ENCODE peak calls at places on chromosomes 13 and 19, in four cellular contexts. V is GM23248, H is hepatocyte, X is IMR-90. G is an unnamed sample. For H3K4me1 and H4K20me1, the result is how much of the 10 kb centered on the place peaks cover.

GRCh38 chr19:48630289-48631036 is 6.7 kb downstream of the DBP start:
- DNase-seq in V (peak), H (peak), X (no peak), G (no peak)

GRCh38 chr19:44725251-44725650 is 23.3 kb upstream of the BCL3 start:
- DNase-seq in V (no peak), H (peak), X (no peak), G (no peak)

GRCh38 chr19:13906525-13906904 is 514 bp downstream of the CC2D1A start:
- DNase-seq in V (peak), H (peak), X (no peak), G (peak)

GRCh38 chr19:31270897-31271568 is 78.2 kb downstream of the TSHZ3 start:
- DNase-seq in V (peak), H (no peak), X (peak), G (no peak)

GRCh38 chr13:111917086-111917485 is 149.9 kb upstream of the SOX1 start:
- DNase-seq in V (no peak), H (no peak), X (no peak), G (no peak)

GRCh38 chr19:41939861-41940442 is 11.7 kb upstream of the ERFL start:
- DNase-seq in V (peak), H (peak), X (no peak), G (no peak)

GRCh38 chr13:73304442-73304841 is 245.6 kb downstream of the KLF5 start:
- DNase-seq in V (no peak), H (no peak), X (no peak), G (no peak)

GRCh38 chr13:44096906-44097305 is 217.2 kb downstream of the LACC1 start:
- DNase-seq in V (no peak), H (no peak), X (no peak), G (no peak)

GRCh38 chr13:44692173-44692713 is 116.1 kb upstream of the TSC22D1 start:
- DNase-seq in V (no peak), H (no peak), X (peak), G (peak)

GRCh38 chr19:41998246-41999020 is 4.4 kb upstream of the ATP1A3 start:
- DNase-seq in V (peak), H (peak), X (peak), G (no peak)

GRCh38 chr13:110233181-110233641 is 73.7 kb downstream of the COL4A1 start:
- DNase-seq in V (peak), H (no peak), X (peak), G (no peak)

GRCh38 chr13:55517312-55517711 is 1623.4 kb upstream of the PRR20A start:
- DNase-seq in V (no peak), H (no peak), X (no peak), G (no peak)

GRCh38 chr19:3565177-3565576 is 7.6 kb upstream of the HMG20B start:
- DNase-seq in V (no peak), H (peak), X (peak), G (no peak)

GRCh38 chr13:43026262-43026661 is 2.9 kb downstream of the DNAJC15 start:
- DNase-seq in V (no peak), H (no peak), X (no peak), G (no peak)

GRCh38 chr13:35283856-35284255 is 192.6 kb downstream of the MAB21L1 start:
- DNase-seq in V (peak), H (peak), X (no peak), G (peak)

GRCh38 chr19:38120471-38121030 is 103.5 kb downstream of the DPF1 start:
- DNase-seq in V (no peak), H (no peak), X (no peak), G (no peak)
- H3K4me1 ChIP-seq in V (under half), H (under half), X (under half), G (under half)

GRCh38 chr19:10968527-10969081 is 7.8 kb downstream of the SMARCA4 start:
- DNase-seq in V (no peak), H (no peak), X (no peak), G (no peak)
- H4K20me1 ChIP-seq in V (under half), H (half or more), X (half or more), G (under half)

DNA sequence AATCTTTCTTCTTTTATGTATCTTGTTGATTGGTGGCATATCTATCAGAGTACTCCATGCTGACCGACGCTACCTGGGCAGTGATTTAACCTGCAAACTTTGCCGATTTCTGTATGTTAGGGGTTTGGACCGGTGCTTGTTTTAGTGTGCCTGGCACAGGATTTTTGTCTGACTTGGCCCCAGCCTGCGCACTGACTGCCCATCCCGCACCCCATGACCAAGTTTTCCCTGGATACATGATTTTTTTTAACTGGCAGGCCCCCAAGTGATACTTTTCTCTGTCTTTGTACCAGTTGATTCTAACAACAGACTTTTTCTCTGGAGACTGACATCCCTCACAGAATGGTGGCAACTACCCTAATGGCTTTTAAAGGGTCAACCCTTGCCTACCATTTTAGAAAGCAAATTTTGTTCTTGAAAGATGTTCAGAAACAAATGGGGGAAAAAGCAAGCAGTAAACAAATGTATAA is 69.0 kb upstream of the C1QTNF9B start:
- DNase-seq in V (no peak), H (no peak), X (no peak), G (no peak)
- H3K4me3 ChIP-seq in V (no peak), H (no peak), X (no peak), G (no peak)

DNA sequence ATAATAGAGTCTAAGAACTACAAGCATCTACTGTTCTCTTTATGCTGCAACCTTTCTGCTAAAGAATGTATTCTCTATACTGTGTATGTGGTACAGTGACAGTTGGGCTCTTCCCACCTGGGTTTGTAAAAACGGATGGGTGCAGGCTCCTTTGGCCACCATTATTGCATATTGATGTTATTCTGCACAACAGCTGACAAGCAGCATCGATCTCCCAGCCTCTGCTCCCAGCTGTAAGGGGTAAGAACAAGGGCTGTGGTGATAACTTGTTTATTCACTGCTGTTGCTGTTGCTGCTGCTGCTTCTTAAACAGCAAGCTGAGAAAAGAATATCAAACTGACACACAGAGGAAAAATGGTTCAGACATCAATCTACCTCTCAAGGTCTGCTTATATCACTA is 56.2 kb downstream of the KCNRG start:
- DNase-seq in V (no peak), H (no peak), X (no peak), G (no peak)
- H3K4me1 ChIP-seq in V (half or more), H (under half), X (under half), G (under half)

GRCh38 chr19:15280915-15281683 is 48.9 kb upstream of the EPHX3 start:
- DNase-seq in V (peak), H (peak), X (peak), G (peak)

GRCh38 chr19:15284091-15284490 is 48.2 kb downstream of the BRD4 start:
- DNase-seq in V (no peak), H (no peak), X (no peak), G (no peak)

GRCh38 chr19:15280048-15280725 is 47.9 kb upstream of the EPHX3 start:
- DNase-seq in V (peak), H (no peak), X (peak), G (no peak)

GRCh38 chr19:15283141-15283885 is 49.0 kb downstream of the BRD4 start:
- DNase-seq in V (peak), H (no peak), X (peak), G (peak)

DNA sequence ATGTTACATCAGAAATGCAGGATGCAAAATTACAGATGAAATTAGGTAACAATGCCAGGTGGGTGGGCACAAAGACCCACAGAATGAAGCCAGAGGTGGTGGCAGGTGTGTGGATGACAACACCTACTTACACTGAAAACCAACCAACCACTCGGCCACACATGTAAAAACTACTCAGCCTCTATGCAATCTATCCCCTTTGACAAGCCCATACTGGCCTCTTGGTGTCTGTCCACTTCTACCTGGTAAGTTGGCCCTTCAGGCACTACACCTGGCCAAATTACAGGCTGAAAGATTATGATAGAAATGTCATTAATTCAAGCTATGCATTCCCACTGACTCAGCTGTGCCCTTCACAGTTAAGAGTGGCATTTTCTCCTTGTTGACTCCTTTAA is 50.0 kb downstream of the BRD4 start:
- DNase-seq in V (no peak), H (no peak), X (no peak), G (peak)
- H4K20me1 ChIP-seq in V (half or more), H (half or more), X (half or more), G (under half)